ENCODE peak calls at places on chromosomes 6 and 20, in six cellular contexts. One of them, this sample, is unnamed. For H3K4me1, H3K36me3 and H3K9me3, the result is how much of the 10 kb centered on the place peaks cover.

GRCh38 chr20:49701313-49701731 is 12.4 kb downstream of the B4GALT5 start:
- DNase-seq in body of pancreas: no peak
- DNase-seq in prostate gland: no peak
- DNase-seq in CD8-positive, alpha-beta memory T cell: peak
- DNase-seq in Panc1: no peak
- DNase-seq in transverse colon: no peak
- DNase-seq in this sample: no peak

GRCh38 chr20:49937023-49937929 is 1.1 kb downstream of the RNF114 start:
- DNase-seq in Panc1: no peak
- DNase-seq in body of pancreas: no peak
- DNase-seq in CD8-positive, alpha-beta memory T cell: no peak
- DNase-seq in prostate gland: no peak
- DNase-seq in transverse colon: peak
- DNase-seq in this sample: no peak

GRCh38 chr6:524803-525202 is 132.1 kb downstream of the HUS1B start:
- DNase-seq in transverse colon: peak
- DNase-seq in body of pancreas: no peak
- DNase-seq in CD8-positive, alpha-beta memory T cell: no peak
- DNase-seq in Panc1: no peak
- DNase-seq in prostate gland: no peak
- DNase-seq in this sample: no peak

GRCh38 chr6:53696351-53696750 is 30.8 kb upstream of the KLHL31 start:
- DNase-seq in body of pancreas: no peak
- DNase-seq in prostate gland: no peak
- DNase-seq in transverse colon: no peak
- DNase-seq in Panc1: no peak
- DNase-seq in CD8-positive, alpha-beta memory T cell: no peak
- DNase-seq in this sample: no peak

GRCh38 chr6:16276991-16277981 is 38.9 kb downstream of the GMPR start:
- DNase-seq in Panc1: peak
- DNase-seq in prostate gland: peak
- DNase-seq in transverse colon: peak
- DNase-seq in body of pancreas: peak
- DNase-seq in CD8-positive, alpha-beta memory T cell: no peak
- DNase-seq in this sample: peak

GRCh38 chr6:26379236-26380139 is 3.4 kb upstream of the BTN2A2 start:
- DNase-seq in Panc1: no peak
- DNase-seq in CD8-positive, alpha-beta memory T cell: no peak
- DNase-seq in transverse colon: no peak
- DNase-seq in prostate gland: no peak
- DNase-seq in body of pancreas: no peak
- DNase-seq in this sample: no peak

GRCh38 chr6:162887981-162888689 is 160.4 kb downstream of the PACRG start:
- DNase-seq in transverse colon: peak
- DNase-seq in Panc1: no peak
- DNase-seq in CD8-positive, alpha-beta memory T cell: no peak
- DNase-seq in prostate gland: no peak
- DNase-seq in body of pancreas: peak
- DNase-seq in this sample: peak

GRCh38 chr6:129567374-129567773 is 142.6 kb downstream of the ARHGAP18 start:
- DNase-seq in transverse colon: no peak
- DNase-seq in body of pancreas: no peak
- DNase-seq in prostate gland: no peak
- DNase-seq in Panc1: no peak
- DNase-seq in CD8-positive, alpha-beta memory T cell: no peak
- DNase-seq in this sample: peak

GRCh38 chr20:3105256-3106137 is 21.0 kb upstream of the AVP start:
- DNase-seq in prostate gland: no peak
- DNase-seq in transverse colon: no peak
- DNase-seq in Panc1: no peak
- DNase-seq in body of pancreas: no peak
- DNase-seq in CD8-positive, alpha-beta memory T cell: no peak
- DNase-seq in this sample: no peak

GRCh38 chr6:118705799-118706481 is 54.5 kb upstream of the CEP85L start:
- DNase-seq in prostate gland: no peak
- DNase-seq in Panc1: no peak
- DNase-seq in body of pancreas: no peak
- DNase-seq in CD8-positive, alpha-beta memory T cell: no peak
- DNase-seq in transverse colon: peak
- DNase-seq in this sample: peak

DNA sequence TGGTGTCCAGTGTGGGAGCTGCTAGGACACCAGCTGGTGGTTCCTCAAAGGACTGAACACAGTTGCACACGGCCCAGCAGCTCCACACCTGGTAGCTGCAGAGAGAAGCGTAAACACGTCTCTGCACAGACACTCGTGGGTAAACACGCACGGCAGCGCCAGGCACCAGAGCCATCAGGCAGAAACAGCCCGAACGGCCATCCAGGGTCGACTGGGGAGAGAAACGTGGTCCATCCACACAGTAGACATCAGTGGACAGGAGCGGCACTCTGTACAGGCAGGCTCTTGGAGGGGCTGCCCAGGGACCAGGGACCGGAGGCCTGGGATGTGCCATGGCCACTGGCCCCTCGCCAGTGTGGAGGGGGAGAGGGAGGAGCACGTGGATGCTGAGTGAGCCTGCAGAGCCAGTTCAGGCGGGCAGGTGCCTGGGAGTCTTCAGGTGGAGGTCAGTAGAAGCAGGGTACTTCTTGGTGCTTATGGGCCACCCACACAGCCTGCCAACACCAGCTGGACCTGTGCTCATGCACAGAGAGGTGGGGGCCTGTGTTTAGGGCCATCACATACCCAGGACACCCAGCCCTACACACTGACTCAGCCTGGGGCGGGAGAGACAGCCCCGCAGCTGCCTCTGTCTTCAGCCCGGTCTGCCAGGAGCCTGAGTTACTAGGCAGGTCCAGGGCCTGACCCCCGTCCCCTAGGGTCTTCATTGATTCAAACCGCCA is 7.5 kb upstream of the LAMA5 start:
- DNase-seq in prostate gland: no peak
- DNase-seq in Panc1: no peak
- DNase-seq in transverse colon: no peak
- DNase-seq in body of pancreas: no peak
- DNase-seq in CD8-positive, alpha-beta memory T cell: no peak
- DNase-seq in this sample: no peak
- H3K4me1 ChIP-seq in prostate gland: under half
- H3K4me1 ChIP-seq in Panc1: half or more
- H3K4me1 ChIP-seq in transverse colon: under half
- H3K4me1 ChIP-seq in body of pancreas: half or more
- H3K4me1 ChIP-seq in CD8-positive, alpha-beta memory T cell: under half
- H3K4me1 ChIP-seq in this sample: under half

GRCh38 chr6:149380523-149380922 is 19.5 kb upstream of the SUMO4 start:
- DNase-seq in body of pancreas: no peak
- DNase-seq in Panc1: no peak
- DNase-seq in prostate gland: no peak
- DNase-seq in CD8-positive, alpha-beta memory T cell: no peak
- DNase-seq in transverse colon: no peak
- DNase-seq in this sample: no peak
- H3K36me3 ChIP-seq in body of pancreas: under half
- H3K36me3 ChIP-seq in Panc1: under half
- H3K36me3 ChIP-seq in prostate gland: under half
- H3K36me3 ChIP-seq in CD8-positive, alpha-beta memory T cell: under half
- H3K36me3 ChIP-seq in transverse colon: under half
- H3K36me3 ChIP-seq in this sample: under half

DNA sequence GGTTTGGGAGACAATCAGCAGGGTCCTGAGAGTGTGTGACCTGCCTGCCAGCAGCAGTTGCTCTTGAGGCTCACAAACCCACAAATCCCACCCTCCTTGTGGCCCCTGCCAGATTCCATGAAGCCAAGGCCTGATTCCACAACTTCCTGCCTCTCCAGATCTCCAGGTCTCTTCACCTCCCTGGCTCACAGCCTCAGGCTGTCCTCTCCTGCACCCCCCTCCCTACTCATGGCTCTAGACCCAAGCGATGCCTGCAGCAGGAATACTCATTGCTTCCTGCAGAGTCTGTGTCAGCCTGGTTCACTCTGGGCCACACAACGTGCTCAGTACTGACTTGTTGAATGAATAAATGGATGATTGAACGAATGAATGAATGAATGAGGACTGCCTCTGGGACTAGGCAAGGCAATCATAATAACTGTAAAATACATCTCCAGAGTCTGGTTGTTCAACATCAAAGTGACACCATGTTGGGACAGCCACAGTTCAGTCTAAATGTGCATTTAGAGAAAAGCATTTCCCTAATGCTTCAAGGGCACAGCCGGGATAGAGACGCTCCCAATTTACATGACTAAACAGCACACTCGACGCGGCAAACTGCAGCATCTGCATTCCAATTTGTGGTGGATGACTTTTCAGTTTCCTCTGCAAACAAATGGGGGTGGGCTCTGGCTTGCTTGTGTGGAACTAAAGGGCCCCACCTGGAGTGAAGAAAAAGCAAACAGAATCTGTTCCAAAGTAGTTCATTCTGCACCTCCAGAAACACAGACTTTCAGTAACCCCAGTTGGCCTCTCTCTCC is 139.8 kb downstream of the GRM4 start:
- DNase-seq in transverse colon: no peak
- DNase-seq in body of pancreas: no peak
- DNase-seq in Panc1: no peak
- DNase-seq in prostate gland: no peak
- DNase-seq in CD8-positive, alpha-beta memory T cell: no peak
- DNase-seq in this sample: no peak
- H3K9me3 ChIP-seq in transverse colon: under half
- H3K9me3 ChIP-seq in body of pancreas: under half
- H3K9me3 ChIP-seq in Panc1: under half
- H3K9me3 ChIP-seq in prostate gland: under half
- H3K9me3 ChIP-seq in CD8-positive, alpha-beta memory T cell: under half
- H3K9me3 ChIP-seq in this sample: under half

GRCh38 chr6:159985296-159985940 is 16.5 kb downstream of the IGF2R start:
- DNase-seq in transverse colon: no peak
- DNase-seq in body of pancreas: no peak
- DNase-seq in prostate gland: no peak
- DNase-seq in Panc1: no peak
- DNase-seq in CD8-positive, alpha-beta memory T cell: no peak
- DNase-seq in this sample: no peak

GRCh38 chr6:159989471-159989870 is 20.6 kb downstream of the IGF2R start:
- DNase-seq in CD8-positive, alpha-beta memory T cell: no peak
- DNase-seq in body of pancreas: no peak
- DNase-seq in transverse colon: no peak
- DNase-seq in prostate gland: no peak
- DNase-seq in Panc1: no peak
- DNase-seq in this sample: no peak

GRCh38 chr6:159992366-159992765 is 23.5 kb downstream of the IGF2R start:
- DNase-seq in transverse colon: no peak
- DNase-seq in CD8-positive, alpha-beta memory T cell: no peak
- DNase-seq in body of pancreas: no peak
- DNase-seq in prostate gland: no peak
- DNase-seq in Panc1: no peak
- DNase-seq in this sample: no peak

GRCh38 chr6:159988983-159989454 is 20.1 kb downstream of the IGF2R start:
- DNase-seq in CD8-positive, alpha-beta memory T cell: no peak
- DNase-seq in transverse colon: no peak
- DNase-seq in Panc1: no peak
- DNase-seq in prostate gland: no peak
- DNase-seq in body of pancreas: no peak
- DNase-seq in this sample: no peak

DNA sequence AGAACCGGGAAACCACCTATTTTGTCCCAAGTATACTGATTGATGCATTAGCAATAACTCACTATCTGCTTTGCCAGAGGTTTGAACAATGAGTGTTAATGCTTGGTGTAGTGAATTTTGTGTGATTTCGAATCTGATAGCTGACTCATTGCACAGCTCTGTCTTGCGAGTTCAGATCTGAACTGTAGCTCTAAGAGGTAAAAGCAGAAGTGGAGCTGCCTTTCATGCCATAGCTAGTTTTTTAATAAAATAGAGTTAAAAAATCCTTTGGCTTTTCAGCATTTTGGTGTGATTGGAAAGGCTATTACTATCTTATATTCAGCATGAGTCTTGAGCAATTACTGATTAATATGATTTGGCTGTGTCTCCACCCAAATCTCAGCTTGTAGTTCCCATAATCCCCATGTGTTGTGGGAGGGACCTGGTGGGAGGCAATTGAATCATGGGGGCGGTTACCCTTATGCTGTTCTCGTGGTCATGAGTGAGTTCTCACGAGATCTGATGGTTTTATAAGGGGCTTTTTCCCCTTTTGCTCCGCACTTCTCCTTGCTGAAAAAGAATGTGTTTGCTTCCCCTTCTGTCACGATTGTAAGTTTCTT is 21.1 kb downstream of the IGF2R start:
- DNase-seq in prostate gland: no peak
- DNase-seq in body of pancreas: no peak
- DNase-seq in Panc1: no peak
- DNase-seq in CD8-positive, alpha-beta memory T cell: no peak
- DNase-seq in transverse colon: no peak
- DNase-seq in this sample: no peak
- H3K4me1 ChIP-seq in prostate gland: under half
- H3K4me1 ChIP-seq in body of pancreas: under half
- H3K4me1 ChIP-seq in Panc1: under half
- H3K4me1 ChIP-seq in CD8-positive, alpha-beta memory T cell: under half
- H3K4me1 ChIP-seq in transverse colon: under half
- H3K4me1 ChIP-seq in this sample: under half

DNA sequence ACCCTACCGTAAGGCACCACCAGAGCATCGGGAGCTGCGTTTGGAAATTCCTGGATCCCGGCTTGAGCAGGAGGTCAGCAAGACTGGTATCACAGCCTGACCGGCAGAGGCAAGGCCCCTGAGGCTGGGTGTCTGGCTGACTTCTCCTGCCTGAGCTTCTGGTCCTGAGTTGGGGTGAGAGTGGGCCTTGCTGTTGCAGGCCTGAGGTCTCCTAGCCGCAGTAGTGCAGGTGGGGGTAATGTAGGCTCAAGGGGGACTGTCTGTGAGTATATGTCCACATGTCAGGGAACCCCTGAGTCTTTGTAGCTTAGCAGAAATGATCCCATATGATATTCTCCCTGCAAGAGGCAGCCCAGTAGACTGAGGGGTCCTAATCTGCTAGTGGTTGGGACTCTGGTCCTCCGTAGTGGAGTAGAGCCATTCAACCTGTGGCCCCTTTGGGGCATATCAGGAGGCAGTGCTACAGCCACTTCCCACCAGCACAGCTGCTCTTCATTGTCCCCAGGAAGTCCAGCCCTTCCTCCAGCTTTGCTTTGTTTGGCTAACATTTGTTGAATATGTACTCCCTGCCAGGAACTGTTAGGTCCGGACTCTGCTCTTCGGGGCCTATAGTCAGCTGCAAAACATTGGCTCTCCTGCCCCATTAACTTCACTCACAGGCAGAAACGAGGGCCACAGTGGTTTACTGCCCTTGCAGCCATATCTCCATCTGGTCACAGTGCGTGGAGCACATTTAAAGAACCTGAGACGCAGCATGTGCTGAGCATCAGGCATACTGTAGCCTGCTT is 10.9 kb downstream of the LRRC73 start:
- DNase-seq in prostate gland: no peak
- DNase-seq in transverse colon: no peak
- DNase-seq in CD8-positive, alpha-beta memory T cell: no peak
- DNase-seq in Panc1: no peak
- DNase-seq in body of pancreas: no peak
- DNase-seq in this sample: no peak
- H3K36me3 ChIP-seq in prostate gland: under half
- H3K36me3 ChIP-seq in transverse colon: under half
- H3K36me3 ChIP-seq in CD8-positive, alpha-beta memory T cell: under half
- H3K36me3 ChIP-seq in Panc1: under half
- H3K36me3 ChIP-seq in body of pancreas: under half
- H3K36me3 ChIP-seq in this sample: under half

GRCh38 chr6:164410017-164410416 is 899.4 kb downstream of the C6orf118 start:
- DNase-seq in CD8-positive, alpha-beta memory T cell: no peak
- DNase-seq in transverse colon: no peak
- DNase-seq in Panc1: no peak
- DNase-seq in body of pancreas: no peak
- DNase-seq in prostate gland: no peak
- DNase-seq in this sample: no peak
- H3K9me3 ChIP-seq in CD8-positive, alpha-beta memory T cell: under half
- H3K9me3 ChIP-seq in transverse colon: under half
- H3K9me3 ChIP-seq in Panc1: under half
- H3K9me3 ChIP-seq in body of pancreas: under half
- H3K9me3 ChIP-seq in prostate gland: under half
- H3K9me3 ChIP-seq in this sample: under half

GRCh38 chr6:7112741-7113313 is 5.1 kb downstream of the RREB1 start:
- DNase-seq in body of pancreas: peak
- DNase-seq in prostate gland: peak
- DNase-seq in CD8-positive, alpha-beta memory T cell: no peak
- DNase-seq in transverse colon: peak
- DNase-seq in Panc1: no peak
- DNase-seq in this sample: no peak
- H3K4me1 ChIP-seq in body of pancreas: half or more
- H3K4me1 ChIP-seq in prostate gland: under half
- H3K4me1 ChIP-seq in CD8-positive, alpha-beta memory T cell: half or more
- H3K4me1 ChIP-seq in transverse colon: half or more
- H3K4me1 ChIP-seq in Panc1: half or more
- H3K4me1 ChIP-seq in this sample: under half